ENCODE peak calls at places on chromosomes 6 and 20, in seven cellular contexts. M is amniotic stem cell; T is AG08395; G is EL; Z is NCI-H1930; F is ovary; R is CD4-positive, CD25-positive, alpha-beta regulatory T cell. X is an unnamed sample.

GRCh38 chr6:83824388-83824801 is 28.8 kb upstream of the RIPPLY2 start:
- DNase-seq in G (peak), R (no peak), T (no peak), F (no peak), Z (no peak), M (no peak), X (no peak)

GRCh38 chr6:91132461-91132860 is 545.6 kb upstream of the MAP3K7 start:
- DNase-seq in M (no peak), T (no peak), Z (no peak), R (no peak), F (no peak), G (no peak), X (no peak)

GRCh38 chr20:49450281-49450707 is 32.2 kb downstream of the KCNB1 start:
- DNase-seq in M (no peak), Z (no peak), T (no peak), R (no peak), F (no peak), G (no peak), X (peak)

GRCh38 chr20:37386505-37387201 is 40.7 kb downstream of the SRC start:
- DNase-seq in G (no peak), T (no peak), R (no peak), F (no peak), M (no peak), Z (no peak), X (no peak)

GRCh38 chr6:42352856-42353564 is 98.7 kb downstream of the TRERF1 start:
- DNase-seq in M (peak), F (no peak), T (peak), Z (no peak), R (no peak), G (peak), X (no peak)

GRCh38 chr6:74480561-74480960 is 725.3 kb downstream of the COL12A1 start:
- DNase-seq in R (no peak), Z (no peak), T (no peak), F (no peak), G (no peak), M (no peak), X (no peak)

GRCh38 chr20:8647868-8648495 is 420.9 kb upstream of the PLCB4 start:
- DNase-seq in G (no peak), Z (no peak), R (no peak), M (no peak), F (peak), T (no peak), X (no peak)

GRCh38 chr6:108848116-108848868 is at the start of gene ARMC2:
- DNase-seq in R (peak), F (peak), Z (peak), T (peak), G (peak), M (peak), X (peak)

GRCh38 chr6:144757299-144757698 is 472.2 kb downstream of the UTRN start:
- DNase-seq in R (no peak), G (no peak), M (no peak), T (no peak), F (no peak), Z (no peak), X (no peak)

GRCh38 chr6:105893741-105894140 is 192.4 kb upstream of the PRDM1 start:
- DNase-seq in Z (no peak), G (no peak), T (no peak), M (no peak), F (no peak), R (no peak), X (no peak)

GRCh38 chr6:37632291-37632690 is 65.4 kb downstream of the MDGA1 start:
- DNase-seq in T (no peak), G (no peak), Z (no peak), R (no peak), M (no peak), F (no peak), X (no peak)

GRCh38 chr6:136014454-136015421 is 163.2 kb downstream of the PDE7B start:
- DNase-seq in G (peak), M (peak), T (peak), F (peak), R (no peak), Z (no peak), X (no peak)

GRCh38 chr20:20358801-20359200 is 9.1 kb upstream of the INSM1 start:
- DNase-seq in G (no peak), Z (peak), F (no peak), M (no peak), T (no peak), R (no peak), X (no peak)

GRCh38 chr6:160767647-160768019 is 65.6 kb downstream of the PLG start:
- DNase-seq in Z (no peak), G (no peak), T (no peak), M (no peak), F (no peak), R (no peak), X (no peak)